ENCODE peak calls at places on chromosomes 2 and 18, in nine cellular contexts. P, X, J, W, G, T, I, B and L are unnamed samples. For H3K27me3, the result is how much of the 10 kb centered on the place peaks cover.

GRCh38 chr2:154195644-154196221 is 324.0 kb downstream of the GALNT13 start:
- DNase-seq in G (no peak), I (no peak), T (no peak), X (no peak), W (no peak), J (no peak), B (no peak), P (no peak), L (no peak)

GRCh38 chr2:70121627-70122372 is 34.5 kb downstream of the PCBP1 start:
- DNase-seq in W (no peak), J (no peak), X (no peak), I (no peak), P (no peak), B (no peak), G (no peak), T (no peak), L (no peak)

GRCh38 chr2:9418746-9419145 is 4.6 kb downstream of the ITGB1BP1 start:
- DNase-seq in X (no peak), J (no peak), I (no peak), W (no peak), P (no peak), B (no peak), T (no peak), G (no peak), L (no peak)

GRCh38 chr2:240300261-240300821 is 135.1 kb upstream of the GPC1 start:
- DNase-seq in B (no peak), T (no peak), P (no peak), G (no peak), X (peak), I (no peak), J (no peak), W (no peak), L (no peak)

GRCh38 chr18:21004721-21005120 is 106.9 kb downstream of the ROCK1 start:
- DNase-seq in B (peak), P (no peak), I (no peak), T (peak), J (no peak), G (no peak), W (peak), X (peak), L (peak)

GRCh38 chr2:155250800-155251199 is 552.3 kb downstream of the KCNJ3 start:
- DNase-seq in G (no peak), J (no peak), T (no peak), B (no peak), P (peak), W (no peak), X (no peak), I (no peak), L (no peak)

GRCh38 chr2:151826737-151827157 is 1.5 kb downstream of the ARL5A start:
- DNase-seq in B (no peak), I (no peak), X (peak), T (no peak), W (no peak), J (no peak), G (no peak), P (peak), L (no peak)

GRCh38 chr2:83584674-83585073 is 874.4 kb downstream of the SUCLG1 start:
- DNase-seq in B (no peak), I (no peak), J (no peak), P (no peak), G (no peak), X (peak), T (peak), W (peak), L (peak)

GRCh38 chr18:52462853-52463252 is 122.9 kb downstream of the DCC start:
- DNase-seq in G (no peak), P (no peak), J (no peak), T (no peak), I (no peak), X (no peak), B (no peak), W (no peak), L (no peak)
- H3K27me3 ChIP-seq in G (under half), P (under half), J (under half), T (under half), I (under half), X (under half), B (under half), W (under half), L (under half)

GRCh38 chr2:101305044-101305443 is 3.5 kb downstream of the RNF149 start:
- DNase-seq in G (no peak), P (no peak), J (no peak), T (no peak), X (no peak), B (no peak), W (no peak), I (no peak), L (no peak)
- H3K4me3 ChIP-seq in G (peak), P (peak), J (peak), T (no peak), X (peak), B (no peak), W (no peak), I (peak), L (no peak)

GRCh38 chr18:77249583-77250500 is at the start of gene GALR1:
- DNase-seq in T (no peak), G (no peak), P (no peak), B (no peak), X (peak), J (peak), W (no peak), I (no peak), L (no peak)
- H3K27me3 ChIP-seq in T (under half), G (half or more), P (under half), B (under half), X (under half), J (under half), W (under half), I (under half), L (under half)

DNA sequence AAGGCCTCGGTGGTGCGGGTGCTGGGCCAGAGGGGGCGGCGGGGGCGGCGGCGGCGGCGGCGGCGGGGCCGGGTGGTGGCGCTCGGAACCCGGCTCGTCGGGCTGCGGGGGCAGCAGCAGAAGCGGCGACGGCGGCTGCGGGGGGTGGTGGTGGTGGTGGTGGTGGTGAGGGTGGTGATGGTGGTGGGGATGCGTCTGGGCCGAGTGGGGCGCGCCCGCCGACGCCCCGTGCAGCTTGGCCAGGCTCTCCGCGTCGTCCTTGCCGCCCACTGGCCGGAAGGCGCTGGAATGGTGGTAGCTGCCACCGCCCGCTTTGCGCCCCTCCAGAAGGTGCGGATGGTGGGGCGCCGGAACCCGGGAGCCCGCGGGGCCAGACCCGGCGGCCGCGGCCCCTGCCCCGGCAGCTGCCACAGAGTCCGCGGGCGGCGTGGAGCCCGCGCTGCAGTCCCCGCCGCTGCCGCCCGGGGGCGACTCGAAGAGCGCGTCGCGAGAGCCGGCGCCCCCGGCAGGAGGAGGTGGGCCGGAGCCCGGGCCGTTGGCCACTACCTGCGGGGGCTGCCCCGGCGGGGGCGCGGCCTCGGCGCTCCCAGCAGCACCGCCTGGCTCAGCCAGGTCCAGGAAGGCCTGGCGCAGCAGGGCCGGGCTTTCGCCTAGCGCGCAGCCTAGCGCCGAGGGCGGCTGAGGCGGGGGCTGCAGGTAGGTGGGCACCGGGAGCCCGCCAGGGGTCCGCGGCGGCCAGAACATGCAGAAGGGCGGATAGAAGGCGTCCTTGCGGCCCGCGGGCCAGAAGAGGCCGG is 4.2 kb downstream of the SKOR2 start:
- DNase-seq in P (no peak), W (no peak), G (no peak), T (no peak), J (no peak), X (no peak), B (no peak), I (no peak), L (no peak)
- H3K4me3 ChIP-seq in P (no peak), W (no peak), G (no peak), T (no peak), J (peak), X (no peak), B (no peak), I (no peak), L (no peak)

GRCh38 chr18:47262397-47263196 is 11.1 kb upstream of the SKOR2 start:
- DNase-seq in W (no peak), P (no peak), X (no peak), T (no peak), I (no peak), B (no peak), J (no peak), G (no peak), L (no peak)

GRCh38 chr18:47261902-47262301 is 10.4 kb upstream of the SKOR2 start:
- DNase-seq in I (no peak), T (no peak), J (no peak), G (no peak), X (no peak), P (no peak), B (no peak), W (no peak), L (no peak)

GRCh38 chr18:47260138-47260923 is 8.9 kb upstream of the SKOR2 start:
- DNase-seq in J (peak), X (peak), B (no peak), P (no peak), G (peak), T (no peak), I (no peak), W (peak), L (peak)

GRCh38 chr18:47263197-47263827 is 11.9 kb upstream of the SKOR2 start:
- DNase-seq in I (no peak), P (no peak), T (no peak), G (no peak), B (no peak), X (no peak), J (no peak), W (no peak), L (no peak)

GRCh38 chr18:47260924-47261701 is 9.7 kb upstream of the SKOR2 start:
- DNase-seq in B (no peak), J (no peak), G (no peak), W (no peak), T (no peak), P (no peak), I (no peak), X (no peak), L (no peak)
- H3K27me3 ChIP-seq in B (under half), J (under half), G (half or more), W (half or more), T (under half), P (under half), I (under half), X (under half), L (under half)

GRCh38 chr18:3409811-3410210 is 40.2 kb upstream of the TGIF1 start:
- DNase-seq in B (no peak), T (no peak), P (no peak), J (no peak), G (no peak), W (no peak), I (no peak), X (no peak), L (no peak)

GRCh38 chr18:3402962-3403585 is 46.9 kb upstream of the TGIF1 start:
- DNase-seq in T (no peak), I (no peak), W (no peak), B (no peak), G (no peak), P (peak), X (peak), J (no peak), L (peak)

GRCh38 chr18:3410273-3410672 is 39.7 kb upstream of the TGIF1 start:
- DNase-seq in G (no peak), W (no peak), T (no peak), J (no peak), B (no peak), P (no peak), X (no peak), I (no peak), L (no peak)

GRCh38 chr18:3401669-3402620 is 48.0 kb upstream of the TGIF1 start:
- DNase-seq in X (no peak), T (no peak), G (no peak), P (no peak), J (no peak), W (no peak), I (no peak), B (no peak), L (no peak)

DNA sequence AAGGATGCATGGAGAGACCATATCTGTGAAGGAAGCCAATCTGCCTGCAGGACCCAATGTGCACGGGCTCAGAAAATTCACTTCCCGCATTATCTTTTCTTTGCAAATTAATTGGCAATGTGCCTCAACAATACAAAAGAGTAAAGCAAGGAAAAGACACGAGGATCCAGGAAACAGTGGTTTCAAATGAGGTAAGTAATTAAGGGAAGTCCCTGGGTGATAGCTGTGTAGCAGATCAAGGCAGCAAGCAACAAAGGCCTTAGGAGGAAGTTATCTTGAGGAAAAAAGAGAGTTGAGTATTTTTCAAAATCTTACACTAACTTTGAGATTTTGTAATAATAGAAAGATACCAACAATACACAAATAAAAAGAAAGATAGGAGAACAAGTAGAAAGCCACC is 44.3 kb upstream of the TGIF1 start:
- DNase-seq in W (no peak), G (no peak), J (no peak), B (no peak), P (no peak), T (no peak), X (no peak), I (no peak), L (no peak)
- H3K4me3 ChIP-seq in W (no peak), G (no peak), J (no peak), B (no peak), P (no peak), T (no peak), X (no peak), I (no peak), L (no peak)

GRCh38 chr18:79958981-79959380 is 5.5 kb upstream of the HSBP1L1 start:
- DNase-seq in P (no peak), B (no peak), G (peak), T (no peak), J (no peak), I (no peak), W (no peak), X (no peak), L (no peak)

GRCh38 chr18:79962835-79963657 is 1.4 kb upstream of the HSBP1L1 start:
- DNase-seq in P (no peak), X (peak), W (no peak), B (no peak), I (no peak), T (no peak), J (no peak), G (no peak), L (no peak)

GRCh38 chr18:79961527-79962291 is 2.7 kb upstream of the HSBP1L1 start:
- DNase-seq in B (no peak), J (no peak), G (peak), X (peak), P (no peak), T (no peak), W (no peak), I (no peak), L (no peak)

GRCh38 chr18:79962311-79962710 is 2.1 kb upstream of the HSBP1L1 start:
- DNase-seq in I (no peak), P (no peak), G (peak), T (no peak), J (no peak), B (no peak), X (peak), W (no peak), L (peak)

GRCh38 chr18:79960921-79961526 is 3.4 kb upstream of the HSBP1L1 start:
- DNase-seq in T (no peak), W (no peak), G (peak), I (no peak), B (no peak), X (no peak), P (no peak), J (no peak), L (no peak)
- H3K27me3 ChIP-seq in T (under half), W (under half), G (under half), I (under half), B (under half), X (under half), P (under half), J (under half), L (under half)

GRCh38 chr2:10449838-10450691 is 1.9 kb upstream of the ODC1 start:
- DNase-seq in I (no peak), W (no peak), G (peak), J (no peak), B (no peak), P (no peak), X (peak), T (no peak), L (no peak)

GRCh38 chr2:10447300-10448207 is 573 bp downstream of the ODC1 start:
- DNase-seq in I (no peak), B (no peak), W (peak), T (no peak), G (peak), X (peak), P (peak), J (no peak), L (peak)

GRCh38 chr2:10448646-10449480 is 736 bp upstream of the ODC1 start:
- DNase-seq in B (peak), T (peak), J (peak), X (peak), P (peak), I (no peak), G (peak), W (peak), L (peak)

GRCh38 chr2:10448208-10448645 is at the start of gene ODC1:
- DNase-seq in P (peak), B (peak), G (peak), I (peak), W (peak), J (peak), X (peak), T (peak), L (peak)

GRCh38 chr2:10449481-10449831 is 1.3 kb upstream of the ODC1 start:
- DNase-seq in G (peak), P (no peak), B (no peak), J (no peak), W (no peak), I (no peak), T (no peak), X (no peak), L (no peak)
- H3K4me3 ChIP-seq in G (peak), P (no peak), B (peak), J (peak), W (no peak), I (peak), T (peak), X (peak), L (peak)

DNA sequence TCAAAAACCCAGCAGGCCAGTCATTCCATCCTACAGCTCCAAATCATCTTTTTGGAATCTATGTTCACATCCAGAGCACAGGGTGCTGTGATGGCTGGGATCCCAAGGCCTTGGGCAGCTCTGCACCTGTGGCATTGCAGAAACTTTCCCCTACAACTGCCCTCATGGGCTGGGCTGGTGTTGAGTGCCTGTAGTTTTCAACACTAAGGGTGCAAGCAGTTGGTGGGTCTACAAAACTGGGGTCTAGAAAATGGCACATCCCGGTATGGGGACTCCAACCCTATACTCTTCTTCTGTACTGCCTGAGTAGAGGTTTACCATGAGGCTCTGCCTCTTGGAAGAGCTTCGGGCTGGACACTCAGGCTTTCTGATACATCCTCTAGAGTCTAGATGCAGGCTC is 95.2 kb upstream of the TEKT4 start:
- DNase-seq in J (no peak), X (no peak), P (no peak), G (no peak), I (no peak), T (no peak), B (no peak), W (no peak), L (no peak)
- H3K27me3 ChIP-seq in J (under half), X (under half), P (under half), G (under half), I (under half), T (under half), B (under half), W (under half), L (under half)

GRCh38 chr2:126972272-126972626 is 73.6 kb downstream of the TEX51 start:
- DNase-seq in T (no peak), W (no peak), G (no peak), P (no peak), I (no peak), J (no peak), B (no peak), X (no peak), L (no peak)
- H3K4me3 ChIP-seq in T (no peak), W (no peak), G (peak), P (peak), I (peak), J (peak), B (no peak), X (no peak), L (no peak)